ENCODE peak calls at places on chromosomes 16 and 17, in five cellular contexts. P is CD8-positive, alpha-beta T cell; X is endodermal cell; O is BJ; T is heart left ventricle. C is an unnamed sample.

GRCh38 chr16:3074860-3075545 is 9.6 kb downstream of the IL32 start:
- DNase-seq in T (no peak), O (no peak), X (no peak), P (peak; percentile 73), C (no peak)

GRCh38 chr17:48542114-48542955 is 2.6 kb downstream of the HOXB2 start:
- DNase-seq in X (peak; percentile 75), O (no peak), P (no peak), T (no peak), C (no peak)

GRCh38 chr16:84306564-84306963 is 11.9 kb downstream of the WFDC1 start:
- DNase-seq in X (no peak), O (no peak), T (no peak), P (no peak), C (no peak)

GRCh38 chr17:57697891-57698708 is 47.0 kb downstream of the CCDC182 start:
- DNase-seq in O (no peak), P (no peak), X (peak; percentile 64), T (no peak), C (no peak)

GRCh38 chr17:17060930-17061329 is 18.7 kb downstream of the MPRIP start:
- DNase-seq in P (no peak), T (no peak), O (no peak), X (peak; percentile 35), C (peak; percentile 37)

GRCh38 chr17:79533116-79533515 is 77.7 kb downstream of the RBFOX3 start:
- DNase-seq in X (no peak), O (no peak), T (no peak), P (no peak), C (no peak)

GRCh38 chr17:38463451-38463858 is 35.2 kb downstream of the ARHGAP23 start:
- DNase-seq in X (no peak), O (no peak), T (peak; percentile 52), P (no peak), C (no peak)

GRCh38 chr17:74212262-74212912 is 984 bp upstream of the TTYH2 start:
- DNase-seq in T (no peak), P (no peak), O (no peak), X (peak; percentile 88), C (no peak)

GRCh38 chr17:27956601-27957445 is 63.7 kb upstream of the LYRM9 start:
- DNase-seq in O (no peak), X (peak; percentile 79), P (no peak), T (no peak), C (no peak)

GRCh38 chr16:73743665-73744496 is 552.7 kb upstream of the PSMD7 start:
- DNase-seq in T (no peak), X (peak; percentile 65), O (no peak), P (no peak), C (no peak)

GRCh38 chr16:89711601-89712475 is 8.9 kb downstream of the VPS9D1 start:
- DNase-seq in X (peak; percentile 91), P (peak; percentile 56), T (no peak), O (no peak), C (peak; percentile 78)

GRCh38 chr17:7046127-7046724 is 2.3 kb upstream of the SLC16A11 start:
- DNase-seq in O (no peak), X (peak; percentile 93), T (no peak), P (no peak), C (peak; percentile 94)

GRCh38 chr17:63984651-63985386 is 12.1 kb upstream of the SCN4A start:
- DNase-seq in P (peak; percentile 29), X (no peak), T (peak; percentile 69), O (peak; percentile 54), C (no peak)

GRCh38 chr17:68161644-68162428 is 86.0 kb upstream of the AMZ2 start:
- DNase-seq in T (peak; percentile 51), X (peak; percentile 44), P (no peak), O (no peak), C (no peak)

GRCh38 chr16:14399397-14400284 is 230.4 kb downstream of the PARN start:
- DNase-seq in T (peak; percentile 31), X (no peak), O (peak; percentile 59), P (no peak), C (no peak)

GRCh38 chr17:2683912-2684311 is 27.7 kb downstream of the CLUH start:
- DNase-seq in P (no peak), T (no peak), O (no peak), X (peak; percentile 45), C (no peak)

GRCh38 chr17:75131278-75132017 is at the start of gene NT5C:
- DNase-seq in O (no peak), P (peak; percentile 43), X (peak; percentile 97), T (peak; percentile 84), C (peak; percentile 93)

GRCh38 chr17:42584880-42585279 is 7.4 kb upstream of the PSMC3IP start:
- DNase-seq in X (no peak), T (no peak), P (no peak), O (no peak), C (no peak)

GRCh38 chr16:8945626-8946296 is 17.9 kb downstream of the USP7 start:
- DNase-seq in P (no peak), X (no peak), O (no peak), T (no peak), C (no peak)

GRCh38 chr16:86626284-86626683 is 47.9 kb downstream of the FOXL1 start:
- DNase-seq in X (no peak), T (no peak), P (no peak), O (no peak), C (peak; percentile 42)

GRCh38 chr17:882827-883585 is 96.6 kb downstream of the NXN start:
- DNase-seq in P (no peak), T (peak; percentile 79), O (no peak), X (no peak), C (no peak)

GRCh38 chr17:45813051-45813731 is 29.1 kb downstream of the CRHR1 start:
- DNase-seq in O (no peak), P (no peak), X (peak; percentile 96), T (no peak), C (no peak)

GRCh38 chr17:7834891-7835817 is 1.1 kb downstream of the KDM6B start:
- DNase-seq in X (peak; percentile 100), P (peak; percentile 77), O (peak; percentile 91), T (peak; percentile 99), C (peak; percentile 98)

GRCh38 chr16:84024854-84025253 is 17.7 kb downstream of the SLC38A8 start:
- DNase-seq in O (no peak), P (no peak), X (no peak), T (no peak), C (no peak)

GRCh38 chr17:17081304-17081940 is 39.2 kb downstream of the MPRIP start:
- DNase-seq in P (no peak), X (no peak), O (no peak), T (no peak), C (peak; percentile 29)

GRCh38 chr17:39929657-39930407 is 2.3 kb downstream of the LRRC3C start:
- DNase-seq in T (no peak), X (no peak), P (no peak), O (peak; percentile 72), C (no peak)

GRCh38 chr17:42422958-42423712 is at the start of gene CAVIN1:
- DNase-seq in X (peak; percentile 98), P (no peak), T (peak; percentile 100), O (peak; percentile 91), C (peak; percentile 98)

GRCh38 chr16:88379694-88380040 is 3.1 kb upstream of the ZNF469 start:
- DNase-seq in X (no peak), T (no peak), O (no peak), P (no peak), C (peak; percentile 42)

DNA sequence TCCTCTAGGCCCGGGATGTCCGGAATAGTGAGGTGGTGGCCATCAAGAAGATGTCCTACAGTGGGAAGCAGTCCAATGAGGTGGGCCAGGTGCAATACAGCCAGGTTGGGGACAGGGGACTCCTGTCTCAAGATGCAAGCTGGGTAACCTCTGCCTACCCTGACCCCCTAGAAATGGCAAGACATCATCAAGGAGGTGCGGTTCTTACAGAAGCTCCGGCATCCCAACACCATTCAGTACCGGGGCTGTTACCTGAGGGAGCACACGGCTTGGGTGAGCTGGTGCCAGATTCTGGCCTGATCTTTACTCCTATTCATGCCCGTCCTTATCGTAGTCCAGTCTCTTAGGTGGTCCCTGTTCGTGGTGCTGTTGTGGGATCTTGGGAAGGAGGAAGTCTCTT is 4.4 kb downstream of the TAOK2 start:
- DNase-seq in T (no peak), X (no peak), O (no peak), P (no peak), C (no peak)
- H3K27me3 ChIP-seq in T (no peaks in the 10 kb centered on the region), X (no peaks in the 10 kb centered on the region), O (no peaks in the 10 kb centered on the region), P (no peaks in the 10 kb centered on the region), C (no peaks in the 10 kb centered on the region)

DNA sequence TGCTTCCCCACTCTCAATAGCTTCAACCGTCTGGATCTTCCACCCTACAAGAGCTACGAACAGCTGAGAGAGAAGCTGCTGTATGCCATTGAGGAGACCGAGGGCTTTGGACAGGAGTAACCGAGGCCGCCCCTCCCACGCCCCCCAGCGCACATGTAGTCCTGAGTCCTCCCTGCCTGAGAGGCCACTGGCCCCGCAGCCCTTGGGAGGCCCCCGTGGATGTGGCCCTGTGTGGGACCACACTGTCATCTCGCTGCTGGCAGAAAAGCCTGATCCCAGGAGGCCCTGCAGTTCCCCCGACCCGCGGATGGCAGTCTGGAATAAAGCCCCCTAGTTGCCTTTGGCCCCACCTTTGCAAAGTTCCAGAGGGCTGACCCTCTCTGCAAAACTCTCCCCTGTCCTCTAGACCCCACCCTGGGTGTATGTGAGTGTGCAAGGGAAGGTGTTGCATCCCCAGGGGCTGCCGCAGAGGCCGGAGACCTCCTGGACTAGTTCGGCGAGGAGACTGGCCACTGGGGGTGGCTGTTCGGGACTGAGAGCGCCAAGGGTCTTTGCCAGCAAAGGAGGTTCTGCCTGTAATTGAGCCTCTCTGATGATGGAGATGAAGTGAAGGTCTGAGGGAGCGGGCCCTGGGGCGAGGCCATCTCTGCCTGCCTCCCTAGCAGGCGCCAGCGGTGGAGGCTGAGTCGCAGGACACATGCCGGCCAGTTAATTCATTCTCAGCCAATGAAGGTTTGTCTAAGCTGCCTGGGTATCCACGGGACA is 11.1 kb upstream of the CLEC18A start:
- DNase-seq in T (no peak), X (no peak), P (no peak), O (no peak), C (no peak)
- H3K36me3 ChIP-seq in T (peaks cover 59% of the 10 kb centered on the region), X (peaks cover 21% of the 10 kb centered on the region), P (peaks cover 39% of the 10 kb centered on the region), O (peaks cover 21% of the 10 kb centered on the region), C (peaks cover 59% of the 10 kb centered on the region)

GRCh38 chr16:81731636-81732035 is 47.5 kb upstream of the PLCG2 start:
- DNase-seq in O (no peak), T (no peak), P (no peak), X (no peak), C (no peak)

GRCh38 chr16:81730090-81731051 is 48.7 kb upstream of the PLCG2 start:
- DNase-seq in X (peak; percentile 100), O (peak; percentile 7), T (peak; percentile 91), P (peak; percentile 42), C (peak; percentile 92)

GRCh38 chr16:81732699-81733098 is 46.4 kb upstream of the PLCG2 start:
- DNase-seq in T (no peak), X (no peak), P (no peak), O (no peak), C (no peak)

GRCh38 chr16:81728435-81728834 is 50.7 kb upstream of the PLCG2 start:
- DNase-seq in P (no peak), O (no peak), X (no peak), T (no peak), C (no peak)

GRCh38 chr16:81729451-81729850 is 49.6 kb upstream of the PLCG2 start:
- DNase-seq in O (no peak), X (peak; percentile 94), P (no peak), T (no peak), C (no peak)
- TF ChIP-seq CTCF in O (no peak), X (peak; percentile 74), P (no peak), T (no peak), C (no peak)

DNA sequence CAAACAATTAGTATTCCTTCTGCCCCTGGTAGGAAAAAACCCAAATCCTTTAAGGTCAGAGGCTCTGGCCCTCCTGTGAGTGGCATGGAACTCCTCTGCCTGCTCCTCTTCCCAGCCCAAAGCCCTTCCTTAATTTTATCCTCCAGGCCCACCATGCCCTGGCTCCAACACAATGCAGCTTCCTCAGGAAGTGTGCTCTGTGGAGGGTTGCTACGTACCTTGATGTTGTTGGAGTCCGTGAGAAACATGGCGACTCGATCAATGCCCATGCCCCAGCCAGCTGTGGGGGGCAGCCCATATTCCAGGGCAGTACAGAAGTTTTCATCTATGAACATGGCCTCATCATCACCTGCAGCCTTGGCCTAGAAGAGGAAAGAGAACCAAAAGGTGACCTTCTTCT is 5.3 kb upstream of the ADAT1 start:
- DNase-seq in X (no peak), O (no peak), P (no peak), T (no peak), C (no peak)
- H3K27me3 ChIP-seq in X (no peaks in the 10 kb centered on the region), O (no peaks in the 10 kb centered on the region), P (no peaks in the 10 kb centered on the region), T (no peaks in the 10 kb centered on the region), C (no peaks in the 10 kb centered on the region)